ENCODE peak calls at places on chromosomes 2 and 18, in five cellular contexts. E is naive thymus-derived CD8-positive, alpha-beta T cell; L is activated T-cell treated with anti-CD3 and anti-CD28 coated beads for 1 hour; O is B cell; B is NCI-H460. C is an unnamed sample.
A peak's percentile ranks its signal among the peaks of the same experiment; 100 is the strongest.

GRCh38 chr18:45785015-45785597 is 40.4 kb upstream of the SIGLEC15 start:
- DNase-seq in B (no peak), O (no peak), L (no peak), E (no peak), C (no peak)

GRCh38 chr2:13537771-13538349 is 821.1 kb downstream of the TRIB2 start:
- DNase-seq in E (no peak), O (no peak), B (no peak), L (no peak), C (no peak)

GRCh38 chr2:105924932-105925331 is 180.2 kb downstream of the NCK2 start:
- DNase-seq in L (no peak), B (no peak), O (no peak), E (no peak), C (no peak)

GRCh38 chr2:127143851-127144782 is 37.2 kb upstream of the BIN1 start:
- DNase-seq in B (no peak), E (no peak), O (no peak), L (no peak), C (no peak)

GRCh38 chr2:224847961-224848850 is 132.0 kb upstream of the CCDC195 start:
- DNase-seq in E (no peak), B (peak; percentile 57), L (no peak), O (no peak), C (peak; percentile 81)

GRCh38 chr2:195710407-195710806 is 53.4 kb downstream of the SLC39A10 start:
- DNase-seq in B (no peak), L (no peak), O (no peak), E (no peak), C (no peak)

GRCh38 chr18:62659698-62660097 is 55.6 kb upstream of the PHLPP1 start:
- DNase-seq in E (no peak), O (no peak), B (no peak), L (no peak), C (no peak)

GRCh38 chr2:24317491-24317920 is 42.8 kb downstream of the ITSN2 start:
- DNase-seq in B (no peak), O (no peak), E (no peak), L (no peak), C (no peak)

GRCh38 chr2:142991295-142991694 is 113.8 kb downstream of the KYNU start:
- DNase-seq in O (no peak), B (no peak), L (no peak), E (no peak), C (no peak)

GRCh38 chr18:37496568-37496967 is 69.0 kb downstream of the CELF4 start:
- DNase-seq in E (no peak), L (no peak), O (no peak), B (no peak), C (no peak)

GRCh38 chr2:71298914-71299313 is 32.7 kb upstream of the ZNF638 start:
- DNase-seq in O (no peak), E (no peak), L (no peak), B (no peak), C (no peak)

GRCh38 chr2:43879261-43879660 is 40.5 kb downstream of the ABCG8 start:
- DNase-seq in E (no peak), B (no peak), L (no peak), O (no peak), C (no peak)

GRCh38 chr18:79211844-79212243 is 142.7 kb downstream of the ATP9B start:
- DNase-seq in B (no peak), L (no peak), O (no peak), E (no peak), C (no peak)

GRCh38 chr2:226799211-226799975 is at the start of gene IRS1:
- DNase-seq in O (peak; percentile 89), E (peak; percentile 74), B (peak; percentile 53), L (peak; percentile 38), C (peak; percentile 61)

C was measured in RWPE2.